ENCODE peak calls at places on chromosomes 5 and 9, in four cellular contexts. L is transverse colon, Q is upper lobe of left lung, E is suprapubic skin. I is an unnamed sample.

GRCh38 chr5:151471276-151471675 is 23.9 kb downstream of the SLC36A1 start:
- DNase-seq in Q (no peak), E (no peak), L (no peak), I (no peak)

GRCh38 chr5:52043543-52043942 is 660.3 kb downstream of the ISL1 start:
- DNase-seq in Q (no peak), E (no peak), L (no peak), I (no peak)

GRCh38 chr5:126865299-126865698 is 88.4 kb downstream of the LMNB1 start:
- DNase-seq in E (no peak), Q (no peak), L (no peak), I (no peak)

GRCh38 chr9:6946583-6946982 is 188.8 kb downstream of the KDM4C start:
- DNase-seq in L (no peak), Q (no peak), E (no peak), I (no peak)

GRCh38 chr9:136847065-136847826 is 2.0 kb upstream of the PHPT1 start:
- DNase-seq in Q (peak; percentile 57), L (peak; percentile 81), E (no peak), I (no peak)

GRCh38 chr5:32254987-32255900 is 57.5 kb downstream of the MTMR12 start:
- DNase-seq in Q (no peak), E (peak; percentile 67), L (no peak), I (no peak)

GRCh38 chr9:69824497-69825252 is 4.1 kb downstream of the CFAP95 start:
- DNase-seq in L (no peak), Q (no peak), E (no peak), I (no peak)

GRCh38 chr5:123157797-123158528 is 68.9 kb downstream of the PRDM6 start:
- DNase-seq in Q (no peak), E (no peak), L (no peak), I (no peak)

GRCh38 chr9:7210854-7211637 is 453.3 kb downstream of the KDM4C start:
- DNase-seq in Q (no peak), E (no peak), L (no peak), I (no peak)

GRCh38 chr9:113474372-113474771 is 10.8 kb downstream of the RGS3 start:
- DNase-seq in Q (no peak), L (no peak), E (peak; percentile 54), I (peak; percentile 67)

GRCh38 chr9:126784401-126784800 is 20.4 kb upstream of the ZBTB43 start:
- DNase-seq in E (no peak), Q (no peak), L (no peak), I (no peak)

GRCh38 chr5:132461671-132462070 is 28.9 kb downstream of the IRF1 start:
- DNase-seq in L (no peak), E (no peak), Q (no peak), I (no peak)

GRCh38 chr9:75588808-75589207 is 301.7 kb upstream of the PCSK5 start:
- DNase-seq in Q (no peak), L (no peak), E (no peak), I (no peak)

GRCh38 chr9:13049223-13049622 is 230.3 kb downstream of the MPDZ start:
- DNase-seq in E (no peak), L (no peak), Q (no peak), I (no peak)
- TF ChIP-seq POLR2AphosphoS5 in E (no peak), L (no peak), Q (no peak), I (no peak)

GRCh38 chr9:15333376-15333881 is 26.4 kb upstream of the TTC39B start:
- DNase-seq in Q (no peak), L (peak; percentile 23), E (no peak), I (no peak)
- TF ChIP-seq EP300 in Q (no peak), L (no peak), E (no peak), I (no peak)

DNA sequence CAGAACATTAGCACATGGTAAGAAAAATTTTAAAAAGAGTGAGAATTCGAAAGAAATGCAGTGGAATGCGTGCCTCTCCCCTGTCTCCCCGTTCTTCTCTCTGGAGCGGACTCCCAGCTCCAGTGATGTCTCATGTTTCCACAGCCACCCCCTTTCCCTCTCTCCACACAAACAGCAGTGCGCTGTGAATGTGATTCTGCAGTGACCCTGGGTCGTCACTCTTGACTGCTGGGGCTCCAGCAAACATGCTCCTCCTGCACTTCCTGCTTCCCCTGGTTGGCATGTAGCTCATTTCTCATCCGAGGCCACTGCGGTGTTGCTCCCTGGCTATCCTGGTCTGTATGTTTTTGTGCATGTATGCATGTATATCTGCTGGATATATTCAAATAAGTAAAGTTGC is 13.3 kb downstream of the PHF2 start:
- DNase-seq in E (no peak), Q (no peak), L (no peak), I (no peak)
- H3K4me1 ChIP-seq in E (peaks cover 63% of the 10 kb centered on the region), Q (peaks cover 37% of the 10 kb centered on the region), L (peaks cover 28% of the 10 kb centered on the region), I (no peaks in the 10 kb centered on the region)

DNA sequence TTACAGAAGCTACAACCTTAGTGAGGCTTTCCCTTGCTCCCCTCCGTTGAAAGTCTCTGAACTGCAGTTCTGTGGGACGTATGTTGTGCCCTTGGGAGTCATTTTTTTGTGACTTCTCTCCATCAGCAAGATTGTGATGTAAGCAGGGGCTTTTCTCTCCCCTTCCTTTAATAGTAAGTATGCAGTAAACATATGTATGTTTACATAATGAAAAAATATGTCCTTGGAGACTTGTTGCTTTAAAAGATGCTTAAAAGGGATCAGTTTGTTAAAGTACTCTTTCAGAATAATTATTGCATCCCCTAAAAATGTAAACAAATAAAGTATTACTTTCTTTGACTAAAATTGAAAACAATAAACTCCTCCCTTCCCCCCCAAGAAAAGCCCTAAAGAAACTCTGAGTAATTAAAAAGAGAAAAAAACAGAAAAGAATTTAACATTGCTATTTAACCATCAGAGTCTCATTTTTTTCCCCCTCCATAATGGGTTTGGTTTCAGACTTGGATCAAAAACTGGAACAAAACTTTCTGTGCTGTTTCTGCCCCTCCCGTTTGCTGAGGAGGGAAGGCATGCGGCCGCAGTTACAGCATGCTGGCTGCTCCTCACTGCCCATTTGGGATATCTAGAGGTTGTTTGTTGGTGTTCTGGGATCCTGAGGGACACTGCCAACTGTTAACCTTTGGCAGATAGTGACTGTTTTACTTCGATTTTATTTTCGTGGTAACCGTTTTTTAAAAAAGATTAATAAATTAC is 40.2 kb downstream of the TRIO start:
- DNase-seq in E (no peak), L (no peak), Q (no peak), I (no peak)
- TF ChIP-seq POLR2AphosphoS5 in E (no peak), L (no peak), Q (no peak), I (peak; percentile 23)